ENCODE peak calls at places on chromosome 17, in eight cellular contexts. P, X, O, L, A, U, N and Z are unnamed samples.
A peak's percentile ranks its signal among the peaks of the same experiment; 100 is the strongest.

GRCh38 chr17:32755045-32755805 is 121.7 kb downstream of the MYO1D start:
- DNase-seq in P (peak; percentile 18), X (no peak), O (no peak), L (no peak), A (no peak), U (peak; percentile 81), N (no peak), Z (no peak)

GRCh38 chr17:66677201-66677981 is 157.5 kb upstream of the CACNG5 start:
- DNase-seq in P (peak; percentile 70), X (no peak), O (no peak), L (no peak), A (no peak), U (peak; percentile 58), N (no peak), Z (no peak)

GRCh38 chr17:67139784-67140665 is 95.7 kb downstream of the CACNG1 start:
- DNase-seq in P (no peak), X (no peak), O (no peak), L (no peak), A (no peak), U (peak; percentile 46), N (no peak), Z (no peak)

GRCh38 chr17:51445934-51446333 is 185.6 kb downstream of the UTP18 start:
- DNase-seq in P (no peak), X (no peak), O (no peak), L (no peak), A (no peak), U (no peak), N (no peak), Z (no peak)

GRCh38 chr17:82961366-82962162 is 117.8 kb upstream of the METRNL start:
- DNase-seq in P (no peak), X (no peak), O (no peak), L (no peak), A (no peak), U (no peak), N (peak; percentile 26), Z (no peak)

GRCh38 chr17:58315750-58316149 is 12.8 kb downstream of the TSPOAP1 start:
- DNase-seq in P (no peak), X (no peak), O (no peak), L (no peak), A (no peak), U (no peak), N (no peak), Z (no peak)

GRCh38 chr17:61955621-61956020 is 27.8 kb upstream of the INTS2 start:
- DNase-seq in P (no peak), X (no peak), O (no peak), L (no peak), A (no peak), U (no peak), N (no peak), Z (no peak)

GRCh38 chr17:81608605-81609004 is 28.3 kb downstream of the NPLOC4 start:
- DNase-seq in P (no peak), X (no peak), O (no peak), L (no peak), A (no peak), U (no peak), N (no peak), Z (peak; percentile 22)

GRCh38 chr17:81317436-81317821 is 22.3 kb upstream of the SLC38A10 start:
- DNase-seq in P (no peak), X (no peak), O (no peak), L (no peak), A (no peak), U (no peak), N (no peak), Z (no peak)

GRCh38 chr17:10879110-10879509 is 41.2 kb upstream of the PIRT start:
- DNase-seq in P (no peak), X (no peak), O (no peak), L (no peak), A (no peak), U (no peak), N (peak; percentile 40), Z (no peak)

GRCh38 chr17:55117063-55117611 is 147.6 kb upstream of the HLF start:
- DNase-seq in P (no peak), X (no peak), O (no peak), L (no peak), A (no peak), U (no peak), N (no peak), Z (no peak)

GRCh38 chr17:68401288-68401687 is 56.0 kb downstream of the WIPI1 start:
- DNase-seq in P (no peak), X (no peak), O (peak; percentile 35), L (no peak), A (no peak), U (no peak), N (no peak), Z (no peak)

GRCh38 chr17:55577011-55577586 is 65.8 kb upstream of the SMIM36 start:
- DNase-seq in P (no peak), X (peak; percentile 29), O (no peak), L (no peak), A (peak; percentile 68), U (peak; percentile 95), N (no peak), Z (peak; percentile 79)

GRCh38 chr17:28710948-28711722 is 553 bp downstream of the PROCA1 start:
- DNase-seq in P (peak; percentile 68), X (peak; percentile 85), O (peak; percentile 90), L (peak; percentile 97), A (peak; percentile 92), U (peak; percentile 92), N (peak; percentile 96), Z (peak; percentile 92)

GRCh38 chr17:2071421-2072281 is 16.7 kb downstream of the HIC1 start:
- DNase-seq in P (peak; percentile 72), X (no peak), O (no peak), L (no peak), A (no peak), U (peak; percentile 78), N (no peak), Z (peak; percentile 63)

GRCh38 chr17:3040882-3041281 is 22.5 kb downstream of the OR1D5 start:
- DNase-seq in P (no peak), X (no peak), O (no peak), L (no peak), A (no peak), U (no peak), N (no peak), Z (peak; percentile 10)

GRCh38 chr17:62704381-62704971 is 77.0 kb downstream of the MRC2 start:
- DNase-seq in P (no peak), X (no peak), O (peak; percentile 57), L (peak; percentile 48), A (peak; percentile 66), U (peak; percentile 62), N (peak; percentile 51), Z (no peak)

GRCh38 chr17:364308-364707 is 11.7 kb upstream of the RPH3AL start:
- DNase-seq in P (no peak), X (no peak), O (peak; percentile 21), L (no peak), A (no peak), U (no peak), N (no peak), Z (no peak)

GRCh38 chr17:58272367-58273280 is 8.1 kb downstream of the MPO start:
- DNase-seq in P (no peak), X (no peak), O (no peak), L (no peak), A (no peak), U (no peak), N (no peak), Z (no peak)

GRCh38 chr17:75504347-75505151 is 10.8 kb downstream of the CASKIN2 start:
- DNase-seq in P (no peak), X (peak; percentile 51), O (peak; percentile 86), L (peak; percentile 43), A (no peak), U (no peak), N (no peak), Z (peak; percentile 57)

GRCh38 chr17:49879505-49879904 is 31.6 kb upstream of the TAC4 start:
- DNase-seq in P (no peak), X (no peak), O (no peak), L (no peak), A (no peak), U (no peak), N (no peak), Z (no peak)

GRCh38 chr17:29251969-29252866 is 5.6 kb downstream of the CRYBA1 start:
- DNase-seq in P (no peak), X (no peak), O (no peak), L (no peak), A (no peak), U (peak; percentile 53), N (no peak), Z (no peak)

GRCh38 chr17:11880714-11881113 is 116.6 kb downstream of the ZNF18 start:
- DNase-seq in P (no peak), X (no peak), O (no peak), L (no peak), A (no peak), U (no peak), N (no peak), Z (no peak)

GRCh38 chr17:63985387-63986140 is 12.6 kb upstream of the PRR29 start:
- DNase-seq in P (no peak), X (no peak), O (no peak), L (no peak), A (no peak), U (no peak), N (no peak), Z (no peak)
- TF ChIP-seq CTCF in P (no peak), X (no peak), O (no peak), L (no peak), A (no peak), U (no peak), N (no peak), Z (no peak)

GRCh38 chr17:64202683-64203430 is 60.2 kb downstream of the TEX2 start:
- DNase-seq in P (no peak), X (no peak), O (no peak), L (no peak), A (no peak), U (peak; percentile 83), N (no peak), Z (no peak)
- TF ChIP-seq CTCF in P (no peak), X (no peak), O (no peak), L (no peak), A (no peak), U (no peak), N (no peak), Z (no peak)

GRCh38 chr17:40560592-40561293 is 4.5 kb downstream of the CCR7 start:
- DNase-seq in P (no peak), X (peak; percentile 86), O (peak; percentile 45), L (no peak), A (no peak), U (peak; percentile 89), N (peak; percentile 29), Z (no peak)
- TF ChIP-seq CTCF in P (no peak), X (no peak), O (peak; percentile 1), L (no peak), A (no peak), U (no peak), N (no peak), Z (no peak)

GRCh38 chr17:7407033-7407432 is 612 bp upstream of the NLGN2 start:
- DNase-seq in P (no peak), X (peak; percentile 18), O (no peak), L (no peak), A (no peak), U (no peak), N (no peak), Z (no peak)

GRCh38 chr17:7405882-7406825 is 1.5 kb upstream of the NLGN2 start:
- DNase-seq in P (no peak), X (peak; percentile 24), O (no peak), L (no peak), A (no peak), U (no peak), N (no peak), Z (no peak)

GRCh38 chr17:7403902-7404736 is at the start of gene TMEM256:
- DNase-seq in P (peak; percentile 99), X (peak; percentile 98), O (peak; percentile 99), L (peak; percentile 96), A (peak; percentile 99), U (peak; percentile 100), N (peak; percentile 96), Z (peak; percentile 98)

GRCh38 chr17:7404737-7405412 is 978 bp upstream of the TMEM256 start:
- DNase-seq in P (no peak), X (peak; percentile 81), O (peak; percentile 74), L (peak; percentile 49), A (peak; percentile 32), U (no peak), N (no peak), Z (peak; percentile 72)

GRCh38 chr17:7405413-7405881 is 1.6 kb upstream of the TMEM256 start:
- DNase-seq in P (no peak), X (peak; percentile 20), O (no peak), L (no peak), A (no peak), U (no peak), N (no peak), Z (no peak)
- TF ChIP-seq CTCF in P (no peak), X (no peak), O (no peak), L (no peak), A (no peak), U (no peak), N (no peak), Z (no peak)